ENCODE peak calls at places on chromosome 11, in six cellular contexts. H, L, O, G, N and A are unnamed samples.
A peak's percentile ranks its signal among the peaks of the same experiment; 100 is the strongest.

GRCh38 chr11:18191376-18191775 is 18.7 kb downstream of the MRGPRX4 start:
- DNase-seq in H (no peak), L (peak; percentile 6), O (no peak), G (no peak), N (no peak), A (no peak)

GRCh38 chr11:79274636-79275315 is 166.1 kb downstream of the TENM4 start:
- DNase-seq in H (no peak), L (no peak), O (peak; percentile 51), G (peak; percentile 66), N (peak; percentile 67), A (peak; percentile 56)

GRCh38 chr11:36376315-36376887 is 80.3 kb downstream of the PRR5L start:
- DNase-seq in H (peak; percentile 87), L (no peak), O (no peak), G (peak; percentile 15), N (peak; percentile 60), A (no peak)

GRCh38 chr11:792535-792821 is 2.6 kb upstream of the CEND1 start:
- DNase-seq in H (no peak), L (no peak), O (no peak), G (no peak), N (no peak), A (no peak)

GRCh38 chr11:57161351-57161750 is 20.4 kb upstream of the LRRC55 start:
- DNase-seq in H (no peak), L (no peak), O (no peak), G (no peak), N (no peak), A (no peak)

GRCh38 chr11:8033312-8033715 is 46.2 kb downstream of the EIF3F start:
- DNase-seq in H (peak; percentile 85), L (peak; percentile 69), O (peak; percentile 44), G (peak; percentile 72), N (peak; percentile 79), A (peak; percentile 62)

GRCh38 chr11:117835576-117835975 is 11.0 kb upstream of the FXYD2 start:
- DNase-seq in H (no peak), L (no peak), O (no peak), G (no peak), N (no peak), A (no peak)

GRCh38 chr11:44753965-44754645 is 27.3 kb downstream of the TSPAN18 start:
- DNase-seq in H (no peak), L (no peak), O (no peak), G (no peak), N (no peak), A (no peak)

GRCh38 chr11:59292611-59293010 is 66.1 kb upstream of the OR5AN1 start:
- DNase-seq in H (no peak), L (no peak), O (no peak), G (no peak), N (no peak), A (no peak)

GRCh38 chr11:9158898-9159391 is 67.5 kb upstream of the SCUBE2 start:
- DNase-seq in H (no peak), L (peak; percentile 47), O (no peak), G (peak; percentile 47), N (no peak), A (no peak)

GRCh38 chr11:8925711-8926110 is 7.0 kb downstream of the C11orf16 start:
- DNase-seq in H (no peak), L (no peak), O (no peak), G (no peak), N (no peak), A (no peak)

GRCh38 chr11:77200351-77200750 is 72.3 kb downstream of the MYO7A start:
- DNase-seq in H (no peak), L (no peak), O (no peak), G (no peak), N (no peak), A (no peak)

GRCh38 chr11:10629431-10630002 is 61.1 kb upstream of the LYVE1 start:
- DNase-seq in H (no peak), L (no peak), O (no peak), G (no peak), N (no peak), A (no peak)

GRCh38 chr11:122804796-122805195 is 33.5 kb upstream of the CRTAM start:
- DNase-seq in H (no peak), L (no peak), O (no peak), G (peak; percentile 37), N (no peak), A (no peak)

GRCh38 chr11:76263657-76264056 is 57.4 kb upstream of the WNT11 start:
- DNase-seq in H (no peak), L (no peak), O (no peak), G (no peak), N (no peak), A (no peak)

DNA sequence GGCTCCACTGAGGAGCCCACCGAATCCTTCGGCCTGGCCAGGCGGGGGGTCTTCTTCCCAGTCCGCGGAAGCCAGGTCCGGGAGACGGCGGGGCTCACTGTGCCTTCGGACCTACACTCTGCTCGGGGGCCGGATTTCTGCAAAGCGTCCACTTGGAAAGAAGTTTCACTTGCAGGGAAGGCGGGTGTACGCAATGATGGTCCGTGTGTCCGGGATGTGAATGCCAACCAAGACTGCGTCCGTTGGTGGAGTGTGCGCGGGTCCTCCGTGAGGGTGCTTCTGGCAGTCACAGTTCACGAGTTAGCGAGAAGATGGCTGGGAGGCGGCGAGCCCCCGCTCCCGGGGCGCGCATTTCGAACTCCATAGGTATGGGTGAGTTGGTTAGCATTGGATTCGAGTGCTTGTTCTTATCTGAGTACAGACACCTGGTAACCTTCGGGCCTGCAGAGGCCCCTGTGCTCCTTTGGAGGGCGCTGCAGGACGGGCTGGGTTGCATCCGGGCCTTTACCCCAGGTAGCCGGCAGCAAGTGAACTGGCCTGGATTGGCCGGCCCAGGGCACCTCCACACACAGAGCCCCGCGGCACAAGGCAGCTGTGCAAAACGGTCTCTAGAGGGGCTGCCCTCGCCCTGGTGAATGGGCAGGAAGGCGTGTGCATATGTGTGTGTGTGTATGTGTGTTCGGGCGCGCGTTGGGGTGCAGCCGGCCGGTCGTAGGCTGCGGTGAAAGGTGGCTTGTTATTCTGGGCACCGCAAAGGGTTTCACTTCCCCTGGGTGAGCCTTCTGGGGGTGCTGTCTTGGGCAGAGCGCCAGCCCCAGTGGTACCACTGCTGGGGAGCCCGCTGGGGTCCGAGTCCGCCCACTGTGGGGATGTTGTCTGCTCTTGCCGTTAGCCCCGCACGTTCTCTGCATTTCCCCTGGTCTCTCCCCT is 13.3 kb upstream of the CYP2R1 start:
- DNase-seq in H (peak; percentile 93), L (no peak), O (no peak), G (no peak), N (peak; percentile 44), A (no peak)
- TF ChIP-seq CTCF in H (no peak), L (peak; percentile 74), O (peak; percentile 19), G (peak; percentile 48), N (peak; percentile 72), A (peak; percentile 78)

DNA sequence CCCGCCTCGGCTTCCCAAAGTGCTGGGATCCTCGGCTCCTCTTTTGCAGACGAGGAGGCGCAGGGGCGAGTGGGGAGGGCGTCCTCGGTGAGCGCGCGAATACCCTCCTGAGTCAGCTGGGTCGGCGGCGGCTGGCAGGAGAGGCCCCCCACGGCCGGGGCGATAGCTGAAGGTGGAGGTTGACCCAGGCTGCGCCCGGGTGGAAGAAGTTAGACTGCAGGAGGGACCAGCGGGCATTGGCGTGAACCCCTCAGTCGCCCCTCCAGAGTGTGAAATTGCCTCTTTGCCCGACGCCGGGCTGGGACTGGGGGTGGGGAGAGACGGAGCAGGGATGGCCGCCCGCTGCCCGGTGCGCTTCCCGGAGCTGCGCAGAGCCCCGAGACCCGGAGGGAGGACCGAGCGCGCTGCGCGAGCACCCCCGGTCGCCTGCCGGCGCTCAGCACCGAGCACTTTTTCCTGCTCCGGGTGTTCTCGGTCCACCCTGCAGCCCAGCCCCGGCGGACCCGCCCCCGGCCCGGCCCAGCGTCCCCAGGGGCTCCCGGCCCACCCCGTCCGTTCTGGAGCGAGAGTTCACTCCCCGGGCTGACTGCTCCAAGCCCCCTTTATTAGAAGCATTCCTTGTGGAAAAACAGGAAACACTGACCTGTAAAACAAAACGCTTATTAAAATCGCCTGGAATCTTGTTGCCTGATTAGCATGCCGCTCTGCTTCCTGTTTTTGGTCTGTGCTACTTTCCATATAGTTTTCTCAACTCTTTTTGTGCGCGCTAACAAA is 13.7 kb upstream of the CPT1A start:
- DNase-seq in H (peak; percentile 90), L (no peak), O (no peak), G (peak; percentile 34), N (peak; percentile 38), A (no peak)
- TF ChIP-seq CTCF in H (no peak), L (no peak), O (peak; percentile 32), G (peak; percentile 49), N (no peak), A (no peak)

GRCh38 chr11:1825785-1826451 is 8.9 kb upstream of the SYT8 start:
- DNase-seq in H (no peak), L (no peak), O (no peak), G (no peak), N (no peak), A (no peak)

GRCh38 chr11:1824221-1825038 is 10.4 kb upstream of the SYT8 start:
- DNase-seq in H (no peak), L (no peak), O (no peak), G (no peak), N (no peak), A (no peak)

GRCh38 chr11:1823376-1824220 is 11.2 kb upstream of the SYT8 start:
- DNase-seq in H (no peak), L (no peak), O (no peak), G (no peak), N (no peak), A (no peak)

GRCh38 chr11:1826552-1827094 is 8.2 kb upstream of the SYT8 start:
- DNase-seq in H (no peak), L (peak; percentile 67), O (peak; percentile 29), G (no peak), N (peak; percentile 83), A (no peak)

GRCh38 chr11:1825039-1825740 is 9.6 kb upstream of the SYT8 start:
- DNase-seq in H (peak; percentile 87), L (no peak), O (no peak), G (no peak), N (no peak), A (no peak)
- TF ChIP-seq CTCF in H (peak; percentile 41), L (peak; percentile 71), O (no peak), G (peak; percentile 31), N (peak; percentile 67), A (peak; percentile 75)

DNA sequence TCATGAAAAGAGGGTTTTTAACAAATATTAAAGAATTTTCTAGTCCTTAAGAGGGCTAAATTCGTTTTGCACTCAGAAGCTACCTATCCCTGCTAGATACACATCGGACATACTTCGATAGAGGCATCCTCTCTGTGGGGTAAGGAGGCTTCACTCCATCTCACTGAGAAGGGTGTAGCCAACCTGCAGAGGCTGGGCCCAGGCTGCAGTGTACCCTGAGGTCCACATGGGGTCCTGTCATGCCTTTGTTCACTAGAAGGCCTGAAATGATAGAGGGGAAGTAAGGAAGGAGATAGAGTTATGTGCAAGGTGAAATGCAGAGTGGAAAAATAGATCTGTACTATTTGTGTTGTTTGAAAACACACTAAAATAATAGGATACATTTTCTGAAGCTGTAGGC is 45.6 kb downstream of the IGSF9B start:
- DNase-seq in H (no peak), L (no peak), O (no peak), G (no peak), N (no peak), A (no peak)
- TF ChIP-seq CTCF in H (no peak), L (no peak), O (peak; percentile 11), G (peak; percentile 16), N (no peak), A (peak; percentile 44)